ENCODE peak calls at places on chromosomes 6 and 20, in four cellular contexts. E, Z, L and D are unnamed samples.

GRCh38 chr20:53872561-53873248 is 197.7 kb downstream of the BCAS1 start:
- DNase-seq in E (peak), L (no peak), Z (peak), D (no peak)

GRCh38 chr6:159067334-159067733 is 22.5 kb upstream of the TAGAP start:
- DNase-seq in Z (no peak), L (no peak), E (no peak), D (no peak)

GRCh38 chr20:10651227-10651990 is 22.4 kb downstream of the JAG1 start:
- DNase-seq in Z (no peak), L (no peak), E (no peak), D (no peak)

GRCh38 chr6:73290435-73290834 is 27.4 kb upstream of the KHDC1 start:
- DNase-seq in E (no peak), L (no peak), Z (no peak), D (no peak)

GRCh38 chr6:127737009-127737486 is 160.1 kb downstream of the C6orf58 start:
- DNase-seq in Z (peak), L (peak), E (peak), D (peak)

GRCh38 chr6:5518936-5519491 is 257.7 kb downstream of the FARS2 start:
- DNase-seq in E (no peak), Z (no peak), L (no peak), D (no peak)

GRCh38 chr6:168526841-168527281 is 85.9 kb downstream of the SMOC2 start:
- DNase-seq in E (no peak), Z (no peak), L (no peak), D (no peak)

GRCh38 chr6:36659271-36659670 is 19.2 kb upstream of the CDKN1A start:
- DNase-seq in E (no peak), Z (no peak), L (no peak), D (no peak)

GRCh38 chr6:7053125-7053784 is 54.5 kb upstream of the RREB1 start:
- DNase-seq in Z (no peak), E (no peak), L (no peak), D (peak)

GRCh38 chr6:147201885-147202515 is 2.2 kb upstream of the STXBP5 start:
- DNase-seq in L (peak), E (no peak), Z (no peak), D (peak)

GRCh38 chr6:111985202-111985731 is 68.6 kb upstream of the CCN6 start:
- DNase-seq in Z (no peak), E (peak), L (no peak), D (no peak)

GRCh38 chr6:156988276-156989158 is 211.3 kb downstream of the ARID1B start:
- DNase-seq in Z (peak), L (no peak), E (no peak), D (peak)

GRCh38 chr20:19274412-19275015 is 62.1 kb downstream of the SLC24A3 start:
- DNase-seq in Z (no peak), L (no peak), E (no peak), D (no peak)

GRCh38 chr6:147508871-147509608 is 550 bp downstream of the SAMD5 start:
- DNase-seq in L (peak), Z (no peak), E (no peak), D (peak)

GRCh38 chr6:25369043-25369442 is 89.9 kb downstream of the CARMIL1 start:
- DNase-seq in L (no peak), Z (no peak), E (no peak), D (no peak)

GRCh38 chr20:38658879-38659612 is 57.4 kb downstream of the ARHGAP40 start:
- DNase-seq in L (peak), Z (peak), E (peak), D (peak)

GRCh38 chr20:8661229-8662023 is 407.5 kb upstream of the PLCB4 start:
- DNase-seq in E (no peak), L (no peak), Z (no peak), D (no peak)

GRCh38 chr20:430091-430999 is 22.2 kb downstream of the RBCK1 start:
- DNase-seq in E (peak), Z (no peak), L (no peak), D (no peak)

GRCh38 chr6:140879861-140880260 is 1252.9 kb upstream of the GJE1 start:
- DNase-seq in L (no peak), E (no peak), Z (no peak), D (no peak)

GRCh38 chr20:40008177-40008576 is 680.9 kb downstream of the MAFB start:
- DNase-seq in E (no peak), Z (no peak), L (no peak), D (peak)

GRCh38 chr6:19554356-19555225 is 282.6 kb upstream of the ID4 start:
- DNase-seq in L (no peak), Z (no peak), E (no peak), D (no peak)

GRCh38 chr6:111995409-111995808 is 58.5 kb upstream of the CCN6 start:
- DNase-seq in E (no peak), Z (no peak), L (no peak), D (no peak)

GRCh38 chr6:46808806-46809205 is 15.6 kb downstream of the MEP1A start:
- DNase-seq in L (no peak), E (no peak), Z (no peak), D (no peak)

GRCh38 chr6:39389372-39389767 is 66.9 kb upstream of the KCNK16 start:
- DNase-seq in L (peak), E (no peak), Z (no peak), D (no peak)

GRCh38 chr20:62424249-62425109 is 2.9 kb downstream of the RBBP8NL start:
- DNase-seq in L (no peak), Z (no peak), E (no peak), D (no peak)

GRCh38 chr20:33647603-33648395 is 14.3 kb upstream of the C20orf144 start:
- DNase-seq in E (no peak), Z (no peak), L (no peak), D (no peak)

GRCh38 chr20:22522701-22523100 is 61.7 kb downstream of the FOXA2 start:
- DNase-seq in Z (no peak), E (no peak), L (no peak), D (no peak)

GRCh38 chr6:3320238-3320637 is 61.5 kb downstream of the PSMG4 start:
- DNase-seq in E (no peak), Z (no peak), L (no peak), D (no peak)

GRCh38 chr20:59458645-59459044 is 145.7 kb upstream of the PHACTR3 start:
- DNase-seq in E (peak), L (no peak), Z (peak), D (no peak)

GRCh38 chr6:83417880-83418663 is 12.8 kb downstream of the ME1 start:
- DNase-seq in L (peak), E (no peak), Z (peak), D (peak)

GRCh38 chr20:24836900-24837299 is 112.2 kb upstream of the CST7 start:
- DNase-seq in L (no peak), E (no peak), Z (no peak), D (no peak)

GRCh38 chr6:25171301-25171700 is 107.9 kb upstream of the CARMIL1 start:
- DNase-seq in Z (no peak), L (no peak), E (no peak), D (peak)

GRCh38 chr6:107653183-107653580 is 163.3 kb downstream of the SOBP start:
- DNase-seq in L (no peak), E (no peak), Z (no peak), D (no peak)

GRCh38 chr6:110435052-110435602 is 19.8 kb upstream of the DDO start:
- DNase-seq in Z (no peak), E (no peak), L (no peak), D (no peak)

GRCh38 chr6:88952065-88952704 is 11.2 kb downstream of the RNGTT start:
- DNase-seq in E (no peak), Z (no peak), L (no peak), D (peak)

GRCh38 chr6:47034919-47035318 is 7.2 kb downstream of the ADGRF1 start:
- DNase-seq in E (no peak), Z (no peak), L (peak), D (no peak)

GRCh38 chr6:80343511-80343910 is 237.0 kb downstream of the BCKDHB start:
- DNase-seq in L (no peak), E (no peak), Z (no peak), D (no peak)